ENCODE peak calls at places on chromosome 2, in ten cellular contexts. I is breast epithelium; J is lower leg skin; M is GM20000; L is endothelial cell; Y is IMR-90; F is adrenal gland; N is fibroblast of pulmonary artery; H is CD8-positive, alpha-beta T cell; S is neural progenitor cell. O is an unnamed sample.

GRCh38 chr2:953975-954686 is 3.5 kb downstream of the SNTG2 start:
- DNase-seq in I (no peak), J (no peak), M (no peak), L (no peak), Y (peak), F (no peak), N (peak), H (no peak), S (no peak), O (no peak)

GRCh38 chr2:156473445-156473844 is 37.3 kb downstream of the GPD2 start:
- DNase-seq in I (no peak), J (no peak), M (no peak), L (no peak), Y (no peak), F (no peak), N (no peak), H (no peak), S (no peak), O (no peak)

GRCh38 chr2:152557273-152557879 is 159.9 kb downstream of the PRPF40A start:
- DNase-seq in I (no peak), J (no peak), M (no peak), L (no peak), Y (no peak), F (no peak), N (no peak), H (no peak), S (no peak), O (no peak)

GRCh38 chr2:207315131-207315530 is 149.4 kb upstream of the KLF7 start:
- DNase-seq in I (no peak), J (no peak), M (no peak), L (no peak), Y (peak), F (no peak), N (peak), H (no peak), S (no peak), O (no peak)

GRCh38 chr2:121790276-121790956 is 35.0 kb downstream of the TSN start:
- DNase-seq in I (no peak), J (no peak), M (no peak), L (no peak), Y (peak), F (no peak), N (peak), H (no peak), S (no peak), O (no peak)

GRCh38 chr2:176468471-176468870 is 199.2 kb downstream of the MTX2 start:
- DNase-seq in I (no peak), J (no peak), M (no peak), L (no peak), Y (no peak), F (no peak), N (no peak), H (no peak), S (no peak), O (no peak)

GRCh38 chr2:85888020-85888744 is 608 bp downstream of the ST3GAL5 start:
- DNase-seq in I (no peak), J (peak), M (peak), L (peak), Y (no peak), F (no peak), N (peak), H (peak), S (peak), O (no peak)

GRCh38 chr2:86290596-86291327 is 46.7 kb downstream of the REEP1 start:
- DNase-seq in I (no peak), J (no peak), M (no peak), L (no peak), Y (no peak), F (no peak), N (no peak), H (no peak), S (no peak), O (peak)

GRCh38 chr2:235826791-235827190 is 332.9 kb downstream of the AGAP1 start:
- DNase-seq in I (no peak), J (no peak), M (no peak), L (no peak), Y (no peak), F (no peak), N (no peak), H (no peak), S (no peak), O (no peak)

GRCh38 chr2:25076749-25077148 is 34.9 kb downstream of the EFR3B start:
- DNase-seq in I (no peak), J (no peak), M (no peak), L (no peak), Y (no peak), F (no peak), N (no peak), H (no peak), S (no peak), O (no peak)

GRCh38 chr2:204881519-204882111 is 336.3 kb downstream of the PARD3B start:
- DNase-seq in I (no peak), J (no peak), M (no peak), L (no peak), Y (no peak), F (no peak), N (no peak), H (no peak), S (no peak), O (no peak)

GRCh38 chr2:98445167-98445522 is 487 bp downstream of the INPP4A start:
- DNase-seq in I (no peak), J (no peak), M (peak), L (no peak), Y (no peak), F (no peak), N (peak), H (no peak), S (no peak), O (no peak)

GRCh38 chr2:238636269-238637073 is 209.7 kb downstream of the ASB1 start:
- DNase-seq in I (no peak), J (peak), M (no peak), L (no peak), Y (peak), F (no peak), N (no peak), H (no peak), S (no peak), O (no peak)

GRCh38 chr2:141020346-141020745 is 1110.5 kb downstream of the LRP1B start:
- DNase-seq in I (no peak), J (no peak), M (no peak), L (no peak), Y (no peak), F (no peak), N (peak), H (no peak), S (no peak), O (no peak)

GRCh38 chr2:45954233-45954850 is 302.9 kb downstream of the PRKCE start:
- DNase-seq in I (no peak), J (no peak), M (no peak), L (no peak), Y (no peak), F (no peak), N (no peak), H (no peak), S (no peak), O (no peak)

GRCh38 chr2:78541088-78541450 is 484.4 kb upstream of the REG3G start:
- DNase-seq in I (no peak), J (no peak), M (no peak), L (no peak), Y (no peak), F (no peak), N (no peak), H (no peak), S (no peak), O (no peak)

GRCh38 chr2:122300758-122301157 is 545.3 kb downstream of the TSN start:
- DNase-seq in I (no peak), J (no peak), M (no peak), L (no peak), Y (peak), F (no peak), N (no peak), H (no peak), S (no peak), O (no peak)

GRCh38 chr2:37119182-37119581 is 34.9 kb downstream of the GPATCH11 start:
- DNase-seq in I (no peak), J (no peak), M (no peak), L (no peak), Y (no peak), F (no peak), N (no peak), H (no peak), S (no peak), O (no peak)

GRCh38 chr2:234015861-234016260 is 34.6 kb upstream of the SPP2 start:
- DNase-seq in I (no peak), J (no peak), M (no peak), L (no peak), Y (no peak), F (no peak), N (no peak), H (no peak), S (no peak), O (no peak)

DNA sequence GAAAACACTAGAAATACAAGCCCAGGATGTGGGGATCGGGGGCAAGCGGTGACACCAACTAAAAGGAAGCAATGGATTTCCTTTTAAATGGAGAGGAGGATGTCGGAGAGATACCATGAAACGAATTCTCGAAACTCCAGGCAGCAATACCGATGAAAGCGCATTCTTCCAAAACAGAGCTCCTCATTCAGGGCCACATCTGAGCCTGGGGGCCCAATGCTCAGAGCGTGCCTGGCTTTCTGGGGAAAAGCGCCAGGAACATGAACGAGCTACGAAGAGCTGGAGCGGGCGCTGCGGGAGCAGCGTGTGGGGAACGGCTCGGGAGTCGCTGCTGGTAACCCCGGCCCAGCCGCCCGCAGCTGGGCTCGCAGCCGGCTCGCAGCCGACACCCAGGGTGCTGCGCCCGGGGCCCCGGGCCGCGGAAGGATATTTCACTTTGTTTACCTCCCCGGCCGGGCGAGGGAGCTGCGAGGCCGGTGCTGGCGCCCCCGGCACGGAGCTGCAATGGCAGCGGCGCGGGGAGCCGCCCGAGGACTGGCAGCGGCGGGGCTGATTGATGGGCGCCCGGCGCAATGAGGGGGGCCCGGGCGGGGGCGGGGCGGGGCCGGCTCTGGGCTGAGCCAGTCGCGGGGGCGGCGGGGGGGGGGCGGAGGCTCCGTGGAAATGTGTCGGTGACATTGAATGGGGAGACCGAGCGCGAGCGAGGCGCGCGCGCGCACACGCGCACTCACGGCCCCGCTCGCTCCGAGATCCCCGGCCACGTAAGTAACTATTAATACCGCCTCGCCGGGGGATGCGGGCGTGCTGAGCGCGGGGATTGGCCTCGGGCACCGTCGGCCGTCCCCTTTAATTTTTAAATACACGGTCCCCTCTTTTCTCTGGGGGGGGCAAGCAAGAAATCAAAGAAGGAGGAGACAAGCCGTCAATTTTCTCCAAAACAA is at the start of gene TRIB2:
- DNase-seq in I (peak), J (peak), M (peak), L (peak), Y (peak), F (peak), N (peak), H (peak), S (peak), O (peak)
- TF ChIP-seq CTCF in I (no peak), J (no peak), M (no peak), L (no peak), Y (peak), F (no peak), N (no peak), H (peak), S (no peak), O (no peak)

DNA sequence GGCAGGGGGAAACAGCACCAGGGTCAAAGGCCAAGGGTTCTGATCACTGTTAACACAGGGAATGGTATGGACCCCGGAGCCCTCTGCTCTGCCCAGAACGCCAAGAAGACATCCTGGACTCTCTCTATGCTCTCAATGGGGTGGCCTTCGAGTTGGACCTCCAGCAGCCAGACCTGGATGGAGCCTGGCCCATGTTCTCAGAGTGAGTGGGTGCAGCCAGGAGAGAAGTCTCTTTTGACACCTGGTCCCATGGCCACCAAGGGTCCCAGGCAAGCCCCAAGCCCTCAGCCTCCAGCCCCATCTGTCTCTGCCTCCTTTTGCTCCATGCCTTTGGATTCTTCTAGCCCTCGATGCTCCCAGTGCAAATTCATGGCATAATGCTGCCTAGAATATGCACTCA is 4.1 kb downstream of the RUFY4 start:
- DNase-seq in I (no peak), J (no peak), M (no peak), L (no peak), Y (no peak), F (no peak), N (no peak), H (no peak), S (no peak), O (no peak)
- TF ChIP-seq CTCF in I (no peak), J (no peak), M (no peak), L (no peak), Y (no peak), F (no peak), N (no peak), H (no peak), S (no peak), O (no peak)

GRCh38 chr2:17717666-17718065 is 35.9 kb downstream of the SMC6 start:
- DNase-seq in I (no peak), J (no peak), M (no peak), L (no peak), Y (no peak), F (no peak), N (no peak), H (no peak), S (no peak), O (no peak)

GRCh38 chr2:17718689-17719088 is 34.9 kb downstream of the SMC6 start:
- DNase-seq in I (no peak), J (no peak), M (no peak), L (no peak), Y (no peak), F (no peak), N (no peak), H (no peak), S (no peak), O (no peak)

GRCh38 chr2:17719562-17720371 is 33.8 kb downstream of the SMC6 start:
- DNase-seq in I (no peak), J (no peak), M (peak), L (no peak), Y (peak), F (no peak), N (peak), H (no peak), S (peak), O (no peak)
- TF ChIP-seq CTCF in I (peak), J (no peak), M (peak), L (peak), Y (peak), F (peak), N (peak), H (peak), S (peak), O (peak)

GRCh38 chr2:95346738-95347671 is 49.9 kb downstream of the KCNIP3 start:
- DNase-seq in I (peak), J (no peak), M (no peak), L (peak), Y (no peak), F (no peak), N (peak), H (no peak), S (peak), O (no peak)

GRCh38 chr2:95347681-95348608 is 50.8 kb downstream of the KCNIP3 start:
- DNase-seq in I (peak), J (no peak), M (no peak), L (no peak), Y (no peak), F (no peak), N (no peak), H (no peak), S (no peak), O (no peak)

GRCh38 chr2:95350320-95351079 is 52.0 kb upstream of the FAHD2A start:
- DNase-seq in I (peak), J (no peak), M (no peak), L (no peak), Y (no peak), F (no peak), N (no peak), H (no peak), S (no peak), O (no peak)

GRCh38 chr2:95349568-95350319 is 52.6 kb downstream of the KCNIP3 start:
- DNase-seq in I (peak), J (no peak), M (no peak), L (no peak), Y (no peak), F (no peak), N (no peak), H (no peak), S (no peak), O (no peak)

DNA sequence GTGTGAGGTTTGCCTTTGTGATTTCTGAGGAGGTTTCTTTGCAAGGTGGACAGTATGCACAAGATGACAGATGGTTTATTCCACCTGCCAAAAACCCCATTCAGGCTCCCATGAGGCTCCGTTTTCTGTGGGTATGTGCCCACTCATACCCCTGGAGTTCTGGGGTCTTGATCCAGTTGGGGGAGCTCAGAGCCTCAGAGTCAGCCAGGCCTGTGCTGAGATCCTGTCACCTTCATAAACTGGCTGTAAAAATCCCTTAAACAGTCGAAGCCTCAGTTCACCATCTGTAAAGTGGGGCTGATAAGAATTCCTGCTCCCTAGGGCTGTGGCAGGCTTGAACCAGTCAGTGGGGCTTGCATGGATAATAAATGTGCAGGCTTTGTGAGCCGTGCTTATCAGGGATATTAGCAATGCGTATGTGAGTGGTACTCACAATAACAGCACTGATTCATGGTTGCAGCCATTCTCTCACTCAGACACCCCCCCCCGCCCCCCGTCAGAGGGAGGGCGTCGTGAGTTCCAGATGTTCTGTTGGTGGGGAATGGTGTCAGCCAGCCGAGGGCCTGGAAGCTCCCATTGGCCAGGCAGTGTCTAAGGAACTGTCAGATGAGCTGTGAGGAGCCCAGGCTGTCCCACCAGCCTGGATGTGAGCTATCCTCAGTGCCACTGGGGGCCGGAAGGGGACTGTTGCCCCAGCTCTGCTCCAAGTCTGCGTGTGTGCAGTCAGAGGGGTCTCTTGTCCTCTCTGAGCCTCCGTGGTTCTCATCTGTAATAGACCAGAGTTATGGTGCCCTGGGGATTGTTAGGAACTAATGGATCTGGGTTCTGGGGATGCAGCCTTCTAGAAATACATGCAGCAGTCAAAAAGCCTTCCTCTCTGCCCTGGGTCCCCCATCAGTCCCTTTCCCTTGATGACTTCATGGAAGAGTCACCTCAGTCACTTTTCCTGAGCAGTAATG is 51.7 kb downstream of the KCNIP3 start:
- DNase-seq in I (no peak), J (no peak), M (no peak), L (no peak), Y (peak), F (no peak), N (peak), H (no peak), S (no peak), O (no peak)
- TF ChIP-seq CTCF in I (no peak), J (no peak), M (no peak), L (no peak), Y (no peak), F (no peak), N (no peak), H (no peak), S (no peak), O (no peak)

DNA sequence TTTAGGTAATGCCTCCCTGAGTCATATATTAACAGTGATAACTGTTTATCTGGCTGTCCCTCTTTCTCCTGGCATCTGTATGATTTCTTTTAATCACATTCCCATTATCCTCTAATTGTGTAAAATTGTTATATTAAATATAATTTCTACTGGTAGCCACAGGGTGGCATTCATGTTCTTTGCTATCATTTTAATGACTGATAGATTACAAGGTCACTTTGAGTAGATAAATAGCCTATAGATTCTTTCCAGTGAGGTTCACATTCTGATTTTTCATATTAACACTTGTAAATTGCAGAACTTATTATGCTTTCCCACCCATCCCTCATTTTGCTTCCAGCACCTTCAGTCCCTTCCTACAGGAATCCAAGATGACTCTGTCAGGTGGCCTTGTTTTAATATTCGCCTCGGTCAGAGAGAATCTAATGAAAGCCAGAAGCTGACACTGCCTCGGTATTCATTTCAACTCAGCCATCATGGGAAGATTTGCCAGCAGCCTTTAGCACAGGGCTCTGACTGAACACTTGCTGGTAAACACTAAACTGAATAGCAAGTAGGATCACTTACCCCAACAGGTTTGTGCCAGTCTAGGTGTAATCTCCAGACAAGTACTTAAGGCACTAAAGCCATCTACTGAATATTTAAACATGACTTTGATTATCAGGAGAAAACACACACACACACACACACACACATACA is 101.2 kb upstream of the FSHR start:
- DNase-seq in I (no peak), J (no peak), M (no peak), L (no peak), Y (no peak), F (no peak), N (peak), H (no peak), S (no peak), O (no peak)
- TF ChIP-seq CTCF in I (no peak), J (no peak), M (no peak), L (no peak), Y (peak), F (peak), N (peak), H (no peak), S (no peak), O (no peak)

GRCh38 chr2:143841935-143842334 is 678.0 kb downstream of the ZEB2 start:
- DNase-seq in I (no peak), J (no peak), M (no peak), L (no peak), Y (peak), F (no peak), N (peak), H (no peak), S (peak), O (no peak)
- TF ChIP-seq CTCF in I (no peak), J (no peak), M (no peak), L (no peak), Y (peak), F (no peak), N (peak), H (no peak), S (peak), O (no peak)

GRCh38 chr2:203395858-203396257 is 67.7 kb downstream of the ABI2 start:
- DNase-seq in I (no peak), J (no peak), M (no peak), L (no peak), Y (no peak), F (no peak), N (no peak), H (no peak), S (no peak), O (no peak)

GRCh38 chr2:203400805-203401585 is 72.8 kb downstream of the ABI2 start:
- DNase-seq in I (no peak), J (no peak), M (no peak), L (no peak), Y (peak), F (no peak), N (peak), H (no peak), S (no peak), O (no peak)

GRCh38 chr2:203399031-203399430 is 70.8 kb downstream of the ABI2 start:
- DNase-seq in I (no peak), J (no peak), M (no peak), L (no peak), Y (peak), F (no peak), N (no peak), H (no peak), S (no peak), O (no peak)

GRCh38 chr2:203394519-203395227 is 66.5 kb downstream of the ABI2 start:
- DNase-seq in I (no peak), J (no peak), M (no peak), L (peak), Y (no peak), F (no peak), N (peak), H (no peak), S (peak), O (no peak)

GRCh38 chr2:203396667-203397066 is 68.5 kb downstream of the ABI2 start:
- DNase-seq in I (no peak), J (no peak), M (no peak), L (no peak), Y (no peak), F (no peak), N (no peak), H (no peak), S (peak), O (no peak)
- TF ChIP-seq CTCF in I (no peak), J (no peak), M (no peak), L (peak), Y (peak), F (no peak), N (peak), H (no peak), S (peak), O (no peak)

O was measured in gastrocnemius medialis.